ENCODE peak calls at places on chromosomes 7 and 10, in eight cellular contexts. One of them, this sample, is unnamed.

GRCh38 chr7:47100815-47101435 is 481.0 kb downstream of the TNS3 start:
- DNase-seq in cardiac muscle cell: peak; percentile 54
- DNase-seq in adrenal gland: peak; percentile 56
- DNase-seq in IMR-90: peak; percentile 43
- DNase-seq in mammary epithelial cell: peak; percentile 35
- DNase-seq in brain microvascular endothelial cell: peak; percentile 73
- DNase-seq in bronchial epithelial cell: peak; percentile 47
- DNase-seq in CD8-positive, alpha-beta T cell: no peak
- DNase-seq in this sample: no peak

GRCh38 chr7:28132959-28133745 is 47.4 kb downstream of the JAZF1 start:
- DNase-seq in cardiac muscle cell: no peak
- DNase-seq in mammary epithelial cell: peak; percentile 64
- DNase-seq in bronchial epithelial cell: no peak
- DNase-seq in adrenal gland: no peak
- DNase-seq in IMR-90: no peak
- DNase-seq in CD8-positive, alpha-beta T cell: no peak
- DNase-seq in brain microvascular endothelial cell: no peak
- DNase-seq in this sample: peak; percentile 53

GRCh38 chr10:6045600-6046457 is 16.3 kb downstream of the IL2RA start:
- DNase-seq in cardiac muscle cell: no peak
- DNase-seq in CD8-positive, alpha-beta T cell: no peak
- DNase-seq in mammary epithelial cell: no peak
- DNase-seq in bronchial epithelial cell: no peak
- DNase-seq in adrenal gland: no peak
- DNase-seq in IMR-90: no peak
- DNase-seq in brain microvascular endothelial cell: no peak
- DNase-seq in this sample: no peak

GRCh38 chr10:131657985-131658330 is 242.8 kb upstream of the PPP2R2D start:
- DNase-seq in bronchial epithelial cell: no peak
- DNase-seq in mammary epithelial cell: no peak
- DNase-seq in IMR-90: no peak
- DNase-seq in CD8-positive, alpha-beta T cell: no peak
- DNase-seq in brain microvascular endothelial cell: no peak
- DNase-seq in cardiac muscle cell: no peak
- DNase-seq in adrenal gland: no peak
- DNase-seq in this sample: no peak

GRCh38 chr10:93580824-93581223 is 14.4 kb downstream of the FFAR4 start:
- DNase-seq in IMR-90: peak; percentile 33
- DNase-seq in mammary epithelial cell: no peak
- DNase-seq in brain microvascular endothelial cell: peak; percentile 55
- DNase-seq in CD8-positive, alpha-beta T cell: no peak
- DNase-seq in adrenal gland: no peak
- DNase-seq in bronchial epithelial cell: no peak
- DNase-seq in cardiac muscle cell: no peak
- DNase-seq in this sample: no peak

GRCh38 chr10:69100136-69100872 is 12.4 kb downstream of the SRGN start:
- DNase-seq in brain microvascular endothelial cell: no peak
- DNase-seq in mammary epithelial cell: no peak
- DNase-seq in cardiac muscle cell: no peak
- DNase-seq in adrenal gland: no peak
- DNase-seq in bronchial epithelial cell: no peak
- DNase-seq in CD8-positive, alpha-beta T cell: no peak
- DNase-seq in IMR-90: no peak
- DNase-seq in this sample: no peak

GRCh38 chr10:62076872-62077271 is 175.4 kb downstream of the ARID5B start:
- DNase-seq in IMR-90: peak; percentile 91
- DNase-seq in mammary epithelial cell: peak; percentile 89
- DNase-seq in bronchial epithelial cell: peak; percentile 98
- DNase-seq in brain microvascular endothelial cell: peak; percentile 84
- DNase-seq in cardiac muscle cell: no peak
- DNase-seq in adrenal gland: no peak
- DNase-seq in CD8-positive, alpha-beta T cell: no peak
- DNase-seq in this sample: peak; percentile 90

GRCh38 chr7:54985405-54986360 is 33.1 kb upstream of the EGFR start:
- DNase-seq in CD8-positive, alpha-beta T cell: no peak
- DNase-seq in bronchial epithelial cell: peak; percentile 98
- DNase-seq in adrenal gland: no peak
- DNase-seq in cardiac muscle cell: no peak
- DNase-seq in mammary epithelial cell: peak; percentile 93
- DNase-seq in IMR-90: peak; percentile 92
- DNase-seq in brain microvascular endothelial cell: peak; percentile 81
- DNase-seq in this sample: peak; percentile 90

GRCh38 chr10:91590904-91591791 is 41.7 kb downstream of the PPP1R3C start:
- DNase-seq in mammary epithelial cell: no peak
- DNase-seq in adrenal gland: peak; percentile 55
- DNase-seq in brain microvascular endothelial cell: peak; percentile 14
- DNase-seq in cardiac muscle cell: peak; percentile 64
- DNase-seq in IMR-90: peak; percentile 93
- DNase-seq in bronchial epithelial cell: peak; percentile 64
- DNase-seq in CD8-positive, alpha-beta T cell: no peak
- DNase-seq in this sample: no peak

GRCh38 chr7:155383756-155384491 is 74.0 kb upstream of the EN2 start:
- DNase-seq in cardiac muscle cell: no peak
- DNase-seq in CD8-positive, alpha-beta T cell: no peak
- DNase-seq in brain microvascular endothelial cell: no peak
- DNase-seq in mammary epithelial cell: no peak
- DNase-seq in IMR-90: no peak
- DNase-seq in adrenal gland: no peak
- DNase-seq in bronchial epithelial cell: no peak
- DNase-seq in this sample: no peak

GRCh38 chr10:44628921-44629320 is 244.0 kb upstream of the CXCL12 start:
- DNase-seq in brain microvascular endothelial cell: peak; percentile 68
- DNase-seq in adrenal gland: no peak
- DNase-seq in CD8-positive, alpha-beta T cell: no peak
- DNase-seq in bronchial epithelial cell: peak; percentile 53
- DNase-seq in IMR-90: peak; percentile 86
- DNase-seq in mammary epithelial cell: peak; percentile 51
- DNase-seq in cardiac muscle cell: no peak
- DNase-seq in this sample: peak; percentile 1

GRCh38 chr10:8431511-8431910 is 377.0 kb downstream of the GATA3 start:
- DNase-seq in CD8-positive, alpha-beta T cell: no peak
- DNase-seq in bronchial epithelial cell: no peak
- DNase-seq in adrenal gland: no peak
- DNase-seq in IMR-90: no peak
- DNase-seq in brain microvascular endothelial cell: no peak
- DNase-seq in cardiac muscle cell: no peak
- DNase-seq in mammary epithelial cell: no peak
- DNase-seq in this sample: no peak

GRCh38 chr10:53841746-53842145 is 959.3 kb downstream of the PCDH15 start:
- DNase-seq in CD8-positive, alpha-beta T cell: no peak
- DNase-seq in bronchial epithelial cell: no peak
- DNase-seq in brain microvascular endothelial cell: no peak
- DNase-seq in cardiac muscle cell: no peak
- DNase-seq in mammary epithelial cell: no peak
- DNase-seq in IMR-90: no peak
- DNase-seq in adrenal gland: no peak
- DNase-seq in this sample: no peak

GRCh38 chr10:53836638-53837037 is 964.4 kb downstream of the PCDH15 start:
- DNase-seq in adrenal gland: no peak
- DNase-seq in bronchial epithelial cell: peak; percentile 81
- DNase-seq in cardiac muscle cell: no peak
- DNase-seq in brain microvascular endothelial cell: no peak
- DNase-seq in IMR-90: no peak
- DNase-seq in mammary epithelial cell: peak; percentile 68
- DNase-seq in CD8-positive, alpha-beta T cell: no peak
- DNase-seq in this sample: peak; percentile 19

GRCh38 chr10:53840668-53841067 is 960.4 kb downstream of the PCDH15 start:
- DNase-seq in adrenal gland: no peak
- DNase-seq in CD8-positive, alpha-beta T cell: no peak
- DNase-seq in IMR-90: no peak
- DNase-seq in bronchial epithelial cell: no peak
- DNase-seq in brain microvascular endothelial cell: no peak
- DNase-seq in mammary epithelial cell: no peak
- DNase-seq in cardiac muscle cell: no peak
- DNase-seq in this sample: no peak

GRCh38 chr10:53843691-53844362 is 957.2 kb downstream of the PCDH15 start:
- DNase-seq in cardiac muscle cell: peak; percentile 14
- DNase-seq in CD8-positive, alpha-beta T cell: no peak
- DNase-seq in brain microvascular endothelial cell: no peak
- DNase-seq in adrenal gland: no peak
- DNase-seq in IMR-90: no peak
- DNase-seq in mammary epithelial cell: peak; percentile 76
- DNase-seq in bronchial epithelial cell: peak; percentile 36
- DNase-seq in this sample: peak; percentile 27

GRCh38 chr10:53839437-53840039 is 961.5 kb downstream of the PCDH15 start:
- DNase-seq in mammary epithelial cell: peak; percentile 8
- DNase-seq in CD8-positive, alpha-beta T cell: no peak
- DNase-seq in adrenal gland: no peak
- DNase-seq in cardiac muscle cell: peak; percentile 34
- DNase-seq in bronchial epithelial cell: peak; percentile 49
- DNase-seq in IMR-90: peak; percentile 15
- DNase-seq in brain microvascular endothelial cell: no peak
- DNase-seq in this sample: no peak
- TF ChIP-seq CTCF in mammary epithelial cell: peak; percentile 41
- TF ChIP-seq CTCF in CD8-positive, alpha-beta T cell: no peak
- TF ChIP-seq CTCF in adrenal gland: peak; percentile 59
- TF ChIP-seq CTCF in cardiac muscle cell: peak; percentile 41
- TF ChIP-seq CTCF in bronchial epithelial cell: peak; percentile 16
- TF ChIP-seq CTCF in IMR-90: peak; percentile 42
- TF ChIP-seq CTCF in brain microvascular endothelial cell: peak; percentile 33
- TF ChIP-seq CTCF in this sample: peak; percentile 73

DNA sequence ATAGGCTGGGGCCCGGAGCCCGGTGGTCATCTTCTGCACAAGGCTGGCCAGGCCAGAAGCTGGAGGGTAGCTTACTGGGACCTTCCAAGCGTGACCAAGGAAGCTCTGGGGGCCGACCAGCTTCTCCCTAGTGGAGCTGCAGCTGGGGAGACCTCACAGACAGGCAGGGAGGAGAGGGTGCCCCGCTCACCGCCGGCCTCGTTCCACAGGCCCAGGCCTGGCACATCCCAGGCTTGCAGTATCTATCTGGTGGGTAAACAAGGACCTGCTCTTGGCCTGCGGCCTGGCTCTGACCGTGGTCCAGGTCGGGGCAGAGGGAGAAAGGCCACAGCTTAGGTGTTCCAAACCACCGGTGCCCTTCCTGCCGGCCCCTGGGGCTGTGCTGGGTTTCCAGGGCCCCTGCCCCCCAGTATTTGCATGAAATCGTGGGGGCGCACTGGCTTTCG is 1.6 kb upstream of the ELFN1 start:
- DNase-seq in CD8-positive, alpha-beta T cell: no peak
- DNase-seq in bronchial epithelial cell: no peak
- DNase-seq in adrenal gland: peak; percentile 16
- DNase-seq in mammary epithelial cell: no peak
- DNase-seq in brain microvascular endothelial cell: no peak
- DNase-seq in IMR-90: no peak
- DNase-seq in cardiac muscle cell: peak; percentile 18
- DNase-seq in this sample: no peak
- H3K27me3 ChIP-seq in CD8-positive, alpha-beta T cell: peaks cover 19% of the 10 kb centered on the region
- H3K27me3 ChIP-seq in bronchial epithelial cell: peaks cover 26% of the 10 kb centered on the region
- H3K27me3 ChIP-seq in adrenal gland: peaks cover 74% of the 10 kb centered on the region
- H3K27me3 ChIP-seq in mammary epithelial cell: peaks cover 38% of the 10 kb centered on the region
- H3K27me3 ChIP-seq in brain microvascular endothelial cell: peaks cover 54% of the 10 kb centered on the region
- H3K27me3 ChIP-seq in IMR-90: peaks cover 63% of the 10 kb centered on the region
- H3K27me3 ChIP-seq in cardiac muscle cell: peaks cover 10% of the 10 kb centered on the region
- H3K27me3 ChIP-seq in this sample: peaks cover 87% of the 10 kb centered on the region

DNA sequence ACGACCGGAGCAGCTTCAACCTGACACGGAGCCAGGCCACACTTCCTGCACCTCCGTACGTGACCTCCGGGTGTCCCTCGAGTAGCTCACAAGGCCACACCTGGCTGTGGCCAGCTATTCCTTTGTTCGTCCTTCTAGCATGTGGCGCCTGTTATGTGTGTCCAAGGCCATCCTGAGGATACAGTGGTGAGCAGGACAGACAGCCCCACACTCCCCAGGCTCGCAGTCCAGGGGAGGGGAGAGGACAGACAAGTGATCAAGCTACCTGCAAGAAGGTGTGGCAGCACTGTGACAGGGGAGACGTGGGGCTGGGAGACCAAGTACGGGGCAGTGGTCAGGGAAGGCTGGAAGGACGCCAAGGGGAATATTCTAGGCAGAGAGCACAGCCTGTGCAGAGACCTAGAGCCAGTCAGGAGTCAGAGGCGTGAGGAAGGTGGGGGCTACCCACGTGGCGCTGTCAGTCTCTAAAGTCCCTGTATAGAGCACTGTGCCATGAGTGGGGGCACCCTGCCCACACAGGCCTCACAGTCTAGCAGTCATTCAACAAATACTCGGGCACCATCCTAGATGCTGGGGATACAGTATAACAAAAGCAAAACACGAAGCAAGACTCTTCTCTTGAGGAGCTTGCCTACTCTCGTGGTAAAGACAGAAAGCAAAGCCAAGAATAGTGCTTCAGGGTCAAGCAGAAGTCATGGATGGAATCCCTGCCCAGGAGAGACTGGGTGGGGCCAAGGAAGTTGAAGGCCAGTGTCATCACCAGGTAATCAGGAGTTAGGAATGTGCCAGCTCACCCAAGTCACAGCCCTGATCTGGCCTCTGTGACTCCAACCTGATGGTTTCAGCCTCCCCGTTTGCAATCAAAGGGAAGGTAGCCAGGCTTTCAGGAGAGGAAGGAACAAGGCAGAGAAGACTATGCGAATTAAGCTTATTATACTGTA is 58.6 kb downstream of the PROSER2 start:
- DNase-seq in brain microvascular endothelial cell: no peak
- DNase-seq in mammary epithelial cell: peak; percentile 95
- DNase-seq in cardiac muscle cell: no peak
- DNase-seq in CD8-positive, alpha-beta T cell: no peak
- DNase-seq in bronchial epithelial cell: peak; percentile 96
- DNase-seq in IMR-90: peak; percentile 23
- DNase-seq in adrenal gland: no peak
- DNase-seq in this sample: peak; percentile 82
- TF ChIP-seq CTCF in brain microvascular endothelial cell: no peak
- TF ChIP-seq CTCF in mammary epithelial cell: no peak
- TF ChIP-seq CTCF in cardiac muscle cell: no peak
- TF ChIP-seq CTCF in CD8-positive, alpha-beta T cell: no peak
- TF ChIP-seq CTCF in bronchial epithelial cell: no peak
- TF ChIP-seq CTCF in IMR-90: no peak
- TF ChIP-seq CTCF in adrenal gland: no peak
- TF ChIP-seq CTCF in this sample: no peak

GRCh38 chr10:7408003-7408493 is 2.8 kb downstream of the SFMBT2 start:
- DNase-seq in IMR-90: no peak
- DNase-seq in CD8-positive, alpha-beta T cell: no peak
- DNase-seq in cardiac muscle cell: peak; percentile 43
- DNase-seq in adrenal gland: peak; percentile 56
- DNase-seq in mammary epithelial cell: no peak
- DNase-seq in bronchial epithelial cell: no peak
- DNase-seq in brain microvascular endothelial cell: no peak
- DNase-seq in this sample: no peak

GRCh38 chr10:7408494-7409044 is 2.3 kb downstream of the SFMBT2 start:
- DNase-seq in bronchial epithelial cell: no peak
- DNase-seq in adrenal gland: peak; percentile 62
- DNase-seq in mammary epithelial cell: peak; percentile 39
- DNase-seq in cardiac muscle cell: peak; percentile 79
- DNase-seq in CD8-positive, alpha-beta T cell: no peak
- DNase-seq in brain microvascular endothelial cell: no peak
- DNase-seq in IMR-90: peak; percentile 17
- DNase-seq in this sample: no peak

GRCh38 chr10:7409732-7410168 is 1.1 kb downstream of the SFMBT2 start:
- DNase-seq in adrenal gland: no peak
- DNase-seq in CD8-positive, alpha-beta T cell: no peak
- DNase-seq in IMR-90: no peak
- DNase-seq in bronchial epithelial cell: no peak
- DNase-seq in mammary epithelial cell: no peak
- DNase-seq in cardiac muscle cell: no peak
- DNase-seq in brain microvascular endothelial cell: no peak
- DNase-seq in this sample: no peak

GRCh38 chr10:7410306-7410799 is 481 bp downstream of the SFMBT2 start:
- DNase-seq in brain microvascular endothelial cell: no peak
- DNase-seq in CD8-positive, alpha-beta T cell: no peak
- DNase-seq in IMR-90: peak; percentile 10
- DNase-seq in cardiac muscle cell: peak; percentile 67
- DNase-seq in bronchial epithelial cell: no peak
- DNase-seq in adrenal gland: peak; percentile 27
- DNase-seq in mammary epithelial cell: no peak
- DNase-seq in this sample: no peak

GRCh38 chr10:7409045-7409731 is 1.6 kb downstream of the SFMBT2 start:
- DNase-seq in mammary epithelial cell: no peak
- DNase-seq in CD8-positive, alpha-beta T cell: no peak
- DNase-seq in adrenal gland: peak; percentile 27
- DNase-seq in bronchial epithelial cell: no peak
- DNase-seq in brain microvascular endothelial cell: no peak
- DNase-seq in cardiac muscle cell: peak; percentile 25
- DNase-seq in IMR-90: no peak
- DNase-seq in this sample: peak; percentile 36
- H3K27me3 ChIP-seq in mammary epithelial cell: peaks cover 52% of the 10 kb centered on the region
- H3K27me3 ChIP-seq in CD8-positive, alpha-beta T cell: no peaks in the 10 kb centered on the region
- H3K27me3 ChIP-seq in adrenal gland: peaks cover 8% of the 10 kb centered on the region
- H3K27me3 ChIP-seq in bronchial epithelial cell: peaks cover 57% of the 10 kb centered on the region
- H3K27me3 ChIP-seq in brain microvascular endothelial cell: peaks cover 57% of the 10 kb centered on the region
- H3K27me3 ChIP-seq in cardiac muscle cell: peaks cover 56% of the 10 kb centered on the region
- H3K27me3 ChIP-seq in IMR-90: peaks cover 33% of the 10 kb centered on the region
- H3K27me3 ChIP-seq in this sample: peaks cover 60% of the 10 kb centered on the region

This sample was measured in foreskin keratinocyte.